ENCODE peak calls at places on chromosomes 1 and 21, in ten cellular contexts. One of them, this sample, is unnamed.

GRCh38 chr1:162088281-162088969 is 18.9 kb downstream of the NOS1AP start:
- DNase-seq in thoracic aorta: no peak
- DNase-seq in iPS DF 6.9: no peak
- DNase-seq in cardiac muscle cell: no peak
- DNase-seq in HL-60: no peak
- DNase-seq in choroid plexus epithelial cell: peak
- DNase-seq in lower lobe of right lung: no peak
- DNase-seq in upper lobe of right lung: no peak
- DNase-seq in ovary: no peak
- DNase-seq in kidney epithelial cell: no peak
- DNase-seq in this sample: no peak

GRCh38 chr1:26529655-26530539 is at the start of gene RPS6KA1:
- DNase-seq in HL-60: peak
- DNase-seq in ovary: peak
- DNase-seq in thoracic aorta: no peak
- DNase-seq in iPS DF 6.9: no peak
- DNase-seq in cardiac muscle cell: peak
- DNase-seq in lower lobe of right lung: peak
- DNase-seq in kidney epithelial cell: no peak
- DNase-seq in upper lobe of right lung: peak
- DNase-seq in choroid plexus epithelial cell: peak
- DNase-seq in this sample: peak

GRCh38 chr1:201353186-201353940 is 24.1 kb downstream of the TNNT2 start:
- DNase-seq in HL-60: no peak
- DNase-seq in cardiac muscle cell: no peak
- DNase-seq in upper lobe of right lung: peak
- DNase-seq in choroid plexus epithelial cell: no peak
- DNase-seq in iPS DF 6.9: no peak
- DNase-seq in lower lobe of right lung: peak
- DNase-seq in ovary: no peak
- DNase-seq in kidney epithelial cell: no peak
- DNase-seq in thoracic aorta: no peak
- DNase-seq in this sample: peak

GRCh38 chr1:159921700-159922498 is 3.4 kb downstream of the TAGLN2 start:
- DNase-seq in ovary: peak
- DNase-seq in thoracic aorta: no peak
- DNase-seq in kidney epithelial cell: no peak
- DNase-seq in HL-60: no peak
- DNase-seq in choroid plexus epithelial cell: no peak
- DNase-seq in upper lobe of right lung: peak
- DNase-seq in iPS DF 6.9: no peak
- DNase-seq in lower lobe of right lung: no peak
- DNase-seq in cardiac muscle cell: peak
- DNase-seq in this sample: no peak

GRCh38 chr1:153613406-153613805 is 469 bp upstream of the S100A16 start:
- DNase-seq in kidney epithelial cell: no peak
- DNase-seq in cardiac muscle cell: no peak
- DNase-seq in thoracic aorta: no peak
- DNase-seq in lower lobe of right lung: no peak
- DNase-seq in ovary: no peak
- DNase-seq in iPS DF 6.9: no peak
- DNase-seq in choroid plexus epithelial cell: no peak
- DNase-seq in upper lobe of right lung: no peak
- DNase-seq in HL-60: no peak
- DNase-seq in this sample: no peak

GRCh38 chr21:41868062-41868710 is 11.0 kb downstream of the PRDM15 start:
- DNase-seq in ovary: no peak
- DNase-seq in upper lobe of right lung: no peak
- DNase-seq in cardiac muscle cell: no peak
- DNase-seq in choroid plexus epithelial cell: peak
- DNase-seq in iPS DF 6.9: no peak
- DNase-seq in HL-60: no peak
- DNase-seq in kidney epithelial cell: no peak
- DNase-seq in thoracic aorta: no peak
- DNase-seq in lower lobe of right lung: no peak
- DNase-seq in this sample: no peak

GRCh38 chr1:111804736-111805135 is 49.0 kb downstream of the DDX20 start:
- DNase-seq in iPS DF 6.9: no peak
- DNase-seq in cardiac muscle cell: no peak
- DNase-seq in lower lobe of right lung: no peak
- DNase-seq in ovary: no peak
- DNase-seq in choroid plexus epithelial cell: no peak
- DNase-seq in thoracic aorta: no peak
- DNase-seq in HL-60: no peak
- DNase-seq in upper lobe of right lung: no peak
- DNase-seq in kidney epithelial cell: no peak
- DNase-seq in this sample: no peak

GRCh38 chr1:230401763-230402294 is 24.3 kb downstream of the PGBD5 start:
- DNase-seq in cardiac muscle cell: peak
- DNase-seq in iPS DF 6.9: no peak
- DNase-seq in choroid plexus epithelial cell: peak
- DNase-seq in ovary: no peak
- DNase-seq in thoracic aorta: no peak
- DNase-seq in HL-60: no peak
- DNase-seq in upper lobe of right lung: no peak
- DNase-seq in lower lobe of right lung: no peak
- DNase-seq in kidney epithelial cell: no peak
- DNase-seq in this sample: no peak

DNA sequence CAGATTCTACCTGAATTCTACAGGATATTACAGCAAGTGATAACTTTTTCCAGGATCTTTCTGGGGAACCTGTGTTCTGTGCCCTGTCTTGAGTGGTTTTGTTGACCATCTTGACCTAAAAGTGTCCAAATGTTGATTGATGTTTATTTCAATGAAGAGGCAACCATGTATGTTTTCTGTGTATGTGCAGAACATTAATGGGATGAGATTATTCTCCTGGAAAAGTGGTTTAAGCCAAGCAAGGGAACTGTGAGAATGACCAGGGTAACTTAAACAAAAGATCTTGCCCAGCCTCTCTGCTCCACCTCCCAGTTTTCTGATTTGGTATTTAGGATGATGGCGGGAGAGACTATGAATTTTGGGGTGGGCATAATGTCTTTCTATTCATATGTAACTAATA is 1.0 kb upstream of the SAMD13 start:
- DNase-seq in upper lobe of right lung: no peak
- DNase-seq in choroid plexus epithelial cell: no peak
- DNase-seq in cardiac muscle cell: no peak
- DNase-seq in kidney epithelial cell: no peak
- DNase-seq in ovary: no peak
- DNase-seq in thoracic aorta: no peak
- DNase-seq in iPS DF 6.9: no peak
- DNase-seq in HL-60: no peak
- DNase-seq in lower lobe of right lung: no peak
- DNase-seq in this sample: no peak
- H3K4me3 ChIP-seq in upper lobe of right lung: no peak
- H3K4me3 ChIP-seq in choroid plexus epithelial cell: no peak
- H3K4me3 ChIP-seq in cardiac muscle cell: no peak
- H3K4me3 ChIP-seq in kidney epithelial cell: no peak
- H3K4me3 ChIP-seq in ovary: no peak
- H3K4me3 ChIP-seq in thoracic aorta: peak
- H3K4me3 ChIP-seq in iPS DF 6.9: no peak
- H3K4me3 ChIP-seq in HL-60: no peak
- H3K4me3 ChIP-seq in lower lobe of right lung: no peak
- H3K4me3 ChIP-seq in this sample: no peak

DNA sequence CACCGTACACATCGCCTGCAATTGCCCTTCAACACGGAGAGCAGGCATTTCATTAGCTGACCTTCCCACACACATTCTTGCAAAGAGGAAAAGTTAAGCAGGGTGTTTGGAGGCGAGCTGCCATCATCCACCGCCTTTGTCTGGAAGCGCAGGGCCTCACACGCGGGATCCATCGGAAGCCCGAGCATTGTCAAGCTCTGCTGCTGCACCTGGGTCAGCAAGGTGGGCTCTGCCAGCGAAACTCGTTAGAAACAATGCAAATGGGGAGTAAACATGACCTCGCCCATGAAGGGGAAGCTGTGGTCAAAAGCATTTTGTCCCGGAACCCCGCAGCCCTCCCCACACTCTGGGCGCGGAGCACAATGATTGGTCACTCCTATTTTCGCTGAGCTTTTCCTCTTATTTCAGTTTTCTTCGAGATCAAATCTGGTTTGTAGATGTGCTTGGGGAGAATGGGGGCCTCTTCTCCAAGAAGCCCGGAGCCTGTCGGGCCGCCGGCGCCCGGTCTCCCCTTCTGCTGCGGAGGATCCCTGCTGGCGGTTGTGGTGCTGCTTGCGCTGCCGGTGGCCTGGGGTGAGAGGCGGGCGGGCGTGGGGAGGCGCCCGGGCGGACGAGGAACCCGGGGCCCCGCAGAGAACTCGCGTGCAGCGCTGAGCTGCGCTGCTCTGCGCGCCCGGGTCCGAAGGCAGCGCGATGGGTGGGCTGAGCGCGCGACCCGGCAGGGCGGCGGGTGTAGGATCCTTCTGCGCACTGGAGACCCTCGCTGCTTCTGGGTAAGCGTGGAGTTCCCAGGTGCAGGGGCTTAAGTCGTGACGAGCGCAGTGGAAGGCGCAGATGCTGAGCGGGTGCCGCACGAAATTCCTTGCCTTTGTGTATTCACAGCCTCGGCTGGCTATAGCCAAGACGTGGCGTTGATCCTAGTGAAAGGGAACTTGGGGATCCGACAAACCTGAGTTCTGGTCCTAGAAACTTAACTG is at the start of gene CR1:
- DNase-seq in thoracic aorta: no peak
- DNase-seq in cardiac muscle cell: peak
- DNase-seq in upper lobe of right lung: peak
- DNase-seq in choroid plexus epithelial cell: peak
- DNase-seq in kidney epithelial cell: no peak
- DNase-seq in HL-60: peak
- DNase-seq in iPS DF 6.9: no peak
- DNase-seq in ovary: peak
- DNase-seq in lower lobe of right lung: peak
- DNase-seq in this sample: no peak
- H3K4me3 ChIP-seq in thoracic aorta: peak
- H3K4me3 ChIP-seq in cardiac muscle cell: peak
- H3K4me3 ChIP-seq in upper lobe of right lung: peak
- H3K4me3 ChIP-seq in choroid plexus epithelial cell: peak
- H3K4me3 ChIP-seq in kidney epithelial cell: peak
- H3K4me3 ChIP-seq in HL-60: peak
- H3K4me3 ChIP-seq in iPS DF 6.9: peak
- H3K4me3 ChIP-seq in ovary: peak
- H3K4me3 ChIP-seq in lower lobe of right lung: peak
- H3K4me3 ChIP-seq in this sample: no peak

GRCh38 chr1:183822081-183822611 is 17.2 kb downstream of the RGL1 start:
- DNase-seq in iPS DF 6.9: no peak
- DNase-seq in lower lobe of right lung: no peak
- DNase-seq in thoracic aorta: no peak
- DNase-seq in choroid plexus epithelial cell: peak
- DNase-seq in kidney epithelial cell: no peak
- DNase-seq in cardiac muscle cell: peak
- DNase-seq in HL-60: no peak
- DNase-seq in ovary: peak
- DNase-seq in upper lobe of right lung: no peak
- DNase-seq in this sample: no peak

GRCh38 chr1:183812686-183813569 is 8.0 kb downstream of the RGL1 start:
- DNase-seq in thoracic aorta: no peak
- DNase-seq in cardiac muscle cell: peak
- DNase-seq in kidney epithelial cell: no peak
- DNase-seq in iPS DF 6.9: no peak
- DNase-seq in lower lobe of right lung: no peak
- DNase-seq in HL-60: no peak
- DNase-seq in ovary: no peak
- DNase-seq in choroid plexus epithelial cell: peak
- DNase-seq in upper lobe of right lung: no peak
- DNase-seq in this sample: peak

GRCh38 chr1:183821309-183822080 is 16.6 kb downstream of the RGL1 start:
- DNase-seq in HL-60: no peak
- DNase-seq in upper lobe of right lung: no peak
- DNase-seq in thoracic aorta: no peak
- DNase-seq in kidney epithelial cell: no peak
- DNase-seq in ovary: no peak
- DNase-seq in cardiac muscle cell: no peak
- DNase-seq in choroid plexus epithelial cell: no peak
- DNase-seq in iPS DF 6.9: no peak
- DNase-seq in lower lobe of right lung: no peak
- DNase-seq in this sample: no peak

GRCh38 chr1:183816110-183816509 is 11.2 kb downstream of the RGL1 start:
- DNase-seq in thoracic aorta: no peak
- DNase-seq in HL-60: no peak
- DNase-seq in lower lobe of right lung: no peak
- DNase-seq in upper lobe of right lung: no peak
- DNase-seq in choroid plexus epithelial cell: no peak
- DNase-seq in iPS DF 6.9: no peak
- DNase-seq in ovary: no peak
- DNase-seq in kidney epithelial cell: no peak
- DNase-seq in cardiac muscle cell: no peak
- DNase-seq in this sample: no peak

DNA sequence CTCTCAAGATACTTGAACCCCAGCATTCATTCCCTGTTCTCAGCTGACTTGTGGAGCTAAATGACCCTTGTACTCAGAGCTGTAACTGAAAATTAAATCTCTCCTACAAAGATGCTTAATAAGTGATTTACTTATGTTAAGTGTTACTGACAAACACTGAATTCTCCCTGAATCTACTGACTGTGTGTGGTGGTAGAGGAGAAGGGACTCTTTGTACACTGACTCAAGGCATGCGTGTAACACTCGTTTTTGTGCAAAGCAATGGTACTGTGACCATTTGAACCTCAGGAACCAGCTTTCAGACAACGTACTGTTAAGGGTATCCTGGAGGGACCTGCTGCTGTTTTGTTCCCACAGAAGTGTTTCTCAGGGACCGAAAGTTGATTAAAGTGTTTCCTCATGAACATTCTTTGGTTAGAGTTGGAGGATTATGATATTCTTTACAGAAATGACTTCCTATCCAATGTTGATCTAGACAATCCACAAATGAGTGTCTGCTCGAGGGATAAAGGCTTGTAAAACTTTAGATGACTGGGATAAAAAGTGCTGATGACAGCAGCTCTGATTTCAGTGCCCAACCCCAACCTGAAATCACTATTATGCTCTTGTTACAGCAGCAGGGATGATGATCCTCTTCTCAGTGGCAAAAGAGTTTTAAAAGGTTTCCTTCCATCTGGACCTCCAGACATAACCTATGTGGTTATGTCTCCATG is 12.8 kb downstream of the RGL1 start:
- DNase-seq in ovary: no peak
- DNase-seq in HL-60: no peak
- DNase-seq in cardiac muscle cell: no peak
- DNase-seq in choroid plexus epithelial cell: no peak
- DNase-seq in iPS DF 6.9: no peak
- DNase-seq in kidney epithelial cell: no peak
- DNase-seq in thoracic aorta: no peak
- DNase-seq in lower lobe of right lung: no peak
- DNase-seq in upper lobe of right lung: no peak
- DNase-seq in this sample: no peak
- H3K4me3 ChIP-seq in ovary: no peak
- H3K4me3 ChIP-seq in HL-60: no peak
- H3K4me3 ChIP-seq in cardiac muscle cell: no peak
- H3K4me3 ChIP-seq in choroid plexus epithelial cell: no peak
- H3K4me3 ChIP-seq in iPS DF 6.9: no peak
- H3K4me3 ChIP-seq in kidney epithelial cell: no peak
- H3K4me3 ChIP-seq in thoracic aorta: peak
- H3K4me3 ChIP-seq in lower lobe of right lung: no peak
- H3K4me3 ChIP-seq in upper lobe of right lung: no peak
- H3K4me3 ChIP-seq in this sample: no peak

GRCh38 chr1:3986686-3987218 is 86.7 kb upstream of the C1orf174 start:
- DNase-seq in lower lobe of right lung: no peak
- DNase-seq in kidney epithelial cell: no peak
- DNase-seq in upper lobe of right lung: peak
- DNase-seq in cardiac muscle cell: no peak
- DNase-seq in ovary: no peak
- DNase-seq in choroid plexus epithelial cell: no peak
- DNase-seq in thoracic aorta: no peak
- DNase-seq in iPS DF 6.9: no peak
- DNase-seq in HL-60: no peak
- DNase-seq in this sample: no peak

GRCh38 chr1:3984586-3984985 is 84.5 kb upstream of the C1orf174 start:
- DNase-seq in cardiac muscle cell: no peak
- DNase-seq in thoracic aorta: no peak
- DNase-seq in kidney epithelial cell: no peak
- DNase-seq in ovary: no peak
- DNase-seq in iPS DF 6.9: no peak
- DNase-seq in lower lobe of right lung: no peak
- DNase-seq in choroid plexus epithelial cell: no peak
- DNase-seq in upper lobe of right lung: no peak
- DNase-seq in HL-60: no peak
- DNase-seq in this sample: no peak

GRCh38 chr1:3989465-3989864 is 89.4 kb upstream of the C1orf174 start:
- DNase-seq in upper lobe of right lung: no peak
- DNase-seq in HL-60: no peak
- DNase-seq in iPS DF 6.9: no peak
- DNase-seq in lower lobe of right lung: no peak
- DNase-seq in kidney epithelial cell: no peak
- DNase-seq in cardiac muscle cell: no peak
- DNase-seq in choroid plexus epithelial cell: no peak
- DNase-seq in thoracic aorta: no peak
- DNase-seq in ovary: no peak
- DNase-seq in this sample: no peak

GRCh38 chr1:3988431-3988830 is 88.4 kb upstream of the C1orf174 start:
- DNase-seq in HL-60: no peak
- DNase-seq in cardiac muscle cell: no peak
- DNase-seq in iPS DF 6.9: no peak
- DNase-seq in kidney epithelial cell: no peak
- DNase-seq in upper lobe of right lung: peak
- DNase-seq in ovary: no peak
- DNase-seq in thoracic aorta: no peak
- DNase-seq in lower lobe of right lung: no peak
- DNase-seq in choroid plexus epithelial cell: no peak
- DNase-seq in this sample: no peak

DNA sequence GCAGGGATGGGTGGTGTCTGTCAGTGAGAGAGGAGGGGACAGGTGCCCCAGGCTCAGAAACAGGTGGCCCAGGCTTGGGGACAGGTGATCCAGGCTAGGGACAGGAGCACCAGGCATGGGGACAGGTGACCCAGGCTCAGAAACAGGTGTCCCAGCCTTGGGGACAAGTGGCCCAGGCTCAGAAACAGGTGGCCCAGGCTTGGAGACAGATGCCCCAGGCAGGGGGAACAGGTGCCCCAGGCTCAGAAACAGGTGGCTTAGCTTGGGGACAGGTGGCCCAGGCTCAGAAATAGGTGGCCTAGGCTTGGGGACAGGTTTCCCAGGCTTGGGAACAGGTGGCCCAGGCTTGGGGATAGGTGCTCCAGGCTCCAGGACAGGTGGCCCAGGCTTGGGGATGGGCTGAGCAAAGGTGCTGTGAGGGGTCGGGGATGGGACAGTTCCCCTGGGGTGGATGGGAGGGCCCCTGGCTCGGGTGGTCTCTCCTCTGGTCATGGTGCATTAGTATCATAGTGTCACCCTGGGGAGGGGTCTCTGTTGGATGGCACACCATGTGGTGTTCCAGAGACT is 87.7 kb upstream of the C1orf174 start:
- DNase-seq in thoracic aorta: no peak
- DNase-seq in iPS DF 6.9: no peak
- DNase-seq in cardiac muscle cell: no peak
- DNase-seq in kidney epithelial cell: no peak
- DNase-seq in choroid plexus epithelial cell: no peak
- DNase-seq in upper lobe of right lung: peak
- DNase-seq in ovary: no peak
- DNase-seq in HL-60: no peak
- DNase-seq in lower lobe of right lung: no peak
- DNase-seq in this sample: no peak
- H3K4me3 ChIP-seq in thoracic aorta: no peak
- H3K4me3 ChIP-seq in iPS DF 6.9: no peak
- H3K4me3 ChIP-seq in cardiac muscle cell: no peak
- H3K4me3 ChIP-seq in kidney epithelial cell: no peak
- H3K4me3 ChIP-seq in choroid plexus epithelial cell: no peak
- H3K4me3 ChIP-seq in upper lobe of right lung: no peak
- H3K4me3 ChIP-seq in ovary: no peak
- H3K4me3 ChIP-seq in HL-60: no peak
- H3K4me3 ChIP-seq in lower lobe of right lung: no peak
- H3K4me3 ChIP-seq in this sample: no peak